ENCODE peak calls at places on chromosomes 13 and 19, in six cellular contexts. V is posterior cingulate gyrus, M is cardiac fibroblast, E is amygdala, P is substantia nigra, W is NCI-H187. H is an unnamed sample.

GRCh38 chr13:78816154-78816553 is 157.2 kb upstream of the OBI1 start:
- DNase-seq in W (no peak), M (no peak), P (no peak), V (no peak), E (no peak), H (no peak)

GRCh38 chr13:36282818-36283432 is 14.7 kb downstream of the CCDC169 start:
- DNase-seq in V (no peak), W (peak), E (no peak), P (no peak), M (peak), H (peak)

GRCh38 chr13:42807866-42808265 is 26.5 kb downstream of the FAM216B start:
- DNase-seq in E (no peak), W (no peak), V (no peak), P (no peak), M (peak), H (no peak)

GRCh38 chr19:10112895-10113591 is 1.6 kb downstream of the P2RY11 start:
- DNase-seq in M (peak), V (no peak), P (no peak), E (no peak), W (no peak), H (peak)

GRCh38 chr19:8482696-8483095 is 19.7 kb downstream of the PRAM1 start:
- DNase-seq in E (no peak), M (no peak), P (no peak), W (no peak), V (no peak), H (no peak)

GRCh38 chr13:45975337-45975736 is 77.2 kb downstream of the ZC3H13 start:
- DNase-seq in V (no peak), W (no peak), E (no peak), M (no peak), P (no peak), H (no peak)

GRCh38 chr19:13396256-13397080 is 109.8 kb downstream of the CACNA1A start:
- DNase-seq in V (peak), W (no peak), E (peak), P (no peak), M (peak), H (peak)

GRCh38 chr19:18439025-18439909 is 1.3 kb upstream of the ISYNA1 start:
- DNase-seq in W (no peak), M (peak), P (no peak), V (no peak), E (no peak), H (no peak)

GRCh38 chr19:49282184-49282583 is 42.8 kb downstream of the SLC6A16 start:
- DNase-seq in P (no peak), M (no peak), V (no peak), E (no peak), W (no peak), H (no peak)

GRCh38 chr19:49635530-49636229 is 4.3 kb downstream of the RRAS start:
- DNase-seq in P (no peak), E (no peak), V (no peak), W (no peak), M (no peak), H (no peak)

GRCh38 chr19:49801966-49802661 is 11.0 kb downstream of the FUZ start:
- DNase-seq in P (peak), M (peak), E (peak), V (peak), W (peak), H (no peak)

GRCh38 chr19:34841780-34842179 is 68.8 kb upstream of the ZNF599 start:
- DNase-seq in E (no peak), M (no peak), W (no peak), V (no peak), P (no peak), H (no peak)

GRCh38 chr13:30364876-30365275 is 57.4 kb upstream of the UBE2L5 start:
- DNase-seq in V (no peak), E (no peak), M (peak), P (no peak), W (no peak), H (no peak)

GRCh38 chr19:18941628-18942354 is 774 bp upstream of the HOMER3 start:
- DNase-seq in E (no peak), M (no peak), P (no peak), W (no peak), V (no peak), H (no peak)

GRCh38 chr13:94009696-94010095 is 469.8 kb downstream of the DCT start:
- DNase-seq in V (no peak), M (peak), P (no peak), W (no peak), E (no peak), H (no peak)

GRCh38 chr13:99373436-99373835 is 66.2 kb upstream of the GPR183 start:
- DNase-seq in E (no peak), W (no peak), V (no peak), P (no peak), M (no peak), H (no peak)

GRCh38 chr19:2511991-2512390 is 36.1 kb downstream of the GADD45B start:
- DNase-seq in V (no peak), E (no peak), M (no peak), W (no peak), P (no peak), H (no peak)

GRCh38 chr13:99218969-99219368 is 18.3 kb downstream of the UBAC2 start:
- DNase-seq in E (no peak), M (no peak), V (no peak), W (no peak), P (no peak), H (no peak)

GRCh38 chr13:75855847-75856246 is 219.7 kb downstream of the LMO7 start:
- DNase-seq in W (no peak), V (no peak), E (no peak), P (no peak), M (no peak), H (no peak)

GRCh38 chr19:5001547-5002131 is 32.7 kb downstream of the KDM4B start:
- DNase-seq in P (no peak), W (no peak), M (peak), E (no peak), V (no peak), H (peak)

GRCh38 chr13:112510002-112510780 is 77.8 kb downstream of the TUBGCP3 start:
- DNase-seq in W (no peak), E (no peak), P (peak), V (peak), M (peak), H (peak)

GRCh38 chr19:32671883-32672282 is 3.1 kb downstream of the ANKRD27 start:
- DNase-seq in E (no peak), W (no peak), V (no peak), M (no peak), P (no peak), H (peak)

GRCh38 chr19:5452594-5453565 is 2.3 kb upstream of the ZNRF4 start:
- DNase-seq in P (no peak), W (no peak), M (peak), V (peak), E (no peak), H (no peak)

GRCh38 chr13:64540468-64540867 is 2689.7 kb downstream of the PCDH9 start:
- DNase-seq in V (no peak), E (no peak), P (no peak), M (peak), W (no peak), H (no peak)

GRCh38 chr19:3403489-3404323 is 37.3 kb downstream of the NFIC start:
- DNase-seq in P (peak), W (no peak), M (peak), E (peak), V (peak), H (no peak)

GRCh38 chr19:7391218-7391670 is 42.5 kb downstream of the ARHGEF18 start:
- DNase-seq in P (no peak), V (no peak), W (no peak), E (no peak), M (peak), H (no peak)

GRCh38 chr13:25080773-25081172 is 15.2 kb upstream of the PABPC3 start:
- DNase-seq in P (no peak), W (no peak), V (no peak), M (no peak), E (no peak), H (peak)

GRCh38 chr13:99894835-99895427 is 76.6 kb downstream of the ZIC5 start:
- DNase-seq in M (peak), V (no peak), P (no peak), E (no peak), W (no peak), H (no peak)

GRCh38 chr13:106573279-106573831 is 5.4 kb upstream of the ARGLU1 start:
- DNase-seq in W (no peak), M (peak), P (no peak), E (no peak), V (no peak), H (no peak)

GRCh38 chr19:18434411-18435184 is 3.3 kb downstream of the ISYNA1 start:
- DNase-seq in V (no peak), W (no peak), E (no peak), P (no peak), M (no peak), H (no peak)

GRCh38 chr13:108200781-108201398 is 14.4 kb downstream of the LIG4 start:
- DNase-seq in V (no peak), W (no peak), M (peak), E (no peak), P (no peak), H (no peak)

GRCh38 chr13:108728370-108728769 is 99.0 kb downstream of the MYO16 start:
- DNase-seq in W (no peak), P (no peak), E (no peak), M (no peak), V (no peak), H (no peak)

GRCh38 chr13:51541037-51541436 is 43.2 kb upstream of the WDFY2 start:
- DNase-seq in W (no peak), V (no peak), M (no peak), E (no peak), P (no peak), H (no peak)

GRCh38 chr13:86920960-86921359 is 750.2 kb upstream of the SLITRK5 start:
- DNase-seq in W (no peak), M (no peak), V (no peak), P (no peak), E (no peak), H (no peak)

GRCh38 chr19:33208371-33208770 is 14.2 kb downstream of the LRP3 start:
- DNase-seq in W (no peak), V (no peak), E (no peak), P (no peak), M (no peak), H (no peak)

GRCh38 chr13:47310376-47310775 is 413.5 kb upstream of the HTR2A start:
- DNase-seq in W (no peak), V (no peak), E (no peak), P (no peak), M (peak), H (no peak)

GRCh38 chr13:23985060-23985459 is 87.8 kb upstream of the C1QTNF9B start:
- DNase-seq in W (no peak), M (no peak), V (no peak), E (no peak), P (no peak), H (no peak)

H was measured in erythroblast.